ENCODE peak calls at places on chromosome 13, in nine cellular contexts. One of them, this sample, is unnamed.

GRCh38 chr13:113448545-113448884 is 4.8 kb downstream of the ADPRHL1 start:
- DNase-seq in fibroblast of pulmonary artery: no peak
- DNase-seq in GM06990: no peak
- DNase-seq in heart left ventricle: no peak
- DNase-seq in Peyer's patch: no peak
- DNase-seq in upper lobe of right lung: peak
- DNase-seq in HCT116: peak
- DNase-seq in A549: no peak
- DNase-seq in tibial nerve: no peak
- DNase-seq in this sample: no peak

GRCh38 chr13:99265823-99266426 is 7.7 kb upstream of the GPR18 start:
- DNase-seq in fibroblast of pulmonary artery: peak
- DNase-seq in GM06990: no peak
- DNase-seq in heart left ventricle: no peak
- DNase-seq in Peyer's patch: no peak
- DNase-seq in upper lobe of right lung: no peak
- DNase-seq in HCT116: peak
- DNase-seq in A549: peak
- DNase-seq in tibial nerve: no peak
- DNase-seq in this sample: peak

GRCh38 chr13:29435125-29435911 is 160.2 kb downstream of the SLC7A1 start:
- DNase-seq in fibroblast of pulmonary artery: peak
- DNase-seq in GM06990: no peak
- DNase-seq in heart left ventricle: no peak
- DNase-seq in Peyer's patch: no peak
- DNase-seq in upper lobe of right lung: no peak
- DNase-seq in HCT116: no peak
- DNase-seq in A549: no peak
- DNase-seq in tibial nerve: no peak
- DNase-seq in this sample: no peak

GRCh38 chr13:41700790-41701310 is 243.5 kb downstream of the RGCC start:
- DNase-seq in fibroblast of pulmonary artery: peak
- DNase-seq in GM06990: no peak
- DNase-seq in heart left ventricle: no peak
- DNase-seq in Peyer's patch: no peak
- DNase-seq in upper lobe of right lung: no peak
- DNase-seq in HCT116: no peak
- DNase-seq in A549: peak
- DNase-seq in tibial nerve: no peak
- DNase-seq in this sample: no peak

GRCh38 chr13:56850852-56851251 is 289.9 kb upstream of the PRR20A start:
- DNase-seq in fibroblast of pulmonary artery: no peak
- DNase-seq in GM06990: no peak
- DNase-seq in heart left ventricle: no peak
- DNase-seq in Peyer's patch: no peak
- DNase-seq in upper lobe of right lung: no peak
- DNase-seq in HCT116: no peak
- DNase-seq in A549: no peak
- DNase-seq in tibial nerve: no peak
- DNase-seq in this sample: no peak

GRCh38 chr13:77981191-77981925 is 62.7 kb upstream of the EDNRB start:
- DNase-seq in fibroblast of pulmonary artery: peak
- DNase-seq in GM06990: no peak
- DNase-seq in heart left ventricle: no peak
- DNase-seq in Peyer's patch: no peak
- DNase-seq in upper lobe of right lung: no peak
- DNase-seq in HCT116: no peak
- DNase-seq in A549: no peak
- DNase-seq in tibial nerve: no peak
- DNase-seq in this sample: no peak

GRCh38 chr13:40664100-40665060 is 2.1 kb downstream of the FOXO1 start:
- DNase-seq in fibroblast of pulmonary artery: peak
- DNase-seq in GM06990: peak
- DNase-seq in heart left ventricle: peak
- DNase-seq in Peyer's patch: peak
- DNase-seq in upper lobe of right lung: peak
- DNase-seq in HCT116: no peak
- DNase-seq in A549: peak
- DNase-seq in tibial nerve: peak
- DNase-seq in this sample: peak

GRCh38 chr13:113860579-113861432 is 3.1 kb downstream of the GAS6 start:
- DNase-seq in fibroblast of pulmonary artery: peak
- DNase-seq in GM06990: no peak
- DNase-seq in heart left ventricle: peak
- DNase-seq in Peyer's patch: peak
- DNase-seq in upper lobe of right lung: peak
- DNase-seq in HCT116: no peak
- DNase-seq in A549: no peak
- DNase-seq in tibial nerve: no peak
- DNase-seq in this sample: no peak

GRCh38 chr13:97028441-97029299 is 34.4 kb upstream of the OXGR1 start:
- DNase-seq in fibroblast of pulmonary artery: peak
- DNase-seq in GM06990: peak
- DNase-seq in heart left ventricle: no peak
- DNase-seq in Peyer's patch: no peak
- DNase-seq in upper lobe of right lung: no peak
- DNase-seq in HCT116: peak
- DNase-seq in A549: peak
- DNase-seq in tibial nerve: peak
- DNase-seq in this sample: peak

GRCh38 chr13:97026759-97027555 is 32.7 kb upstream of the OXGR1 start:
- DNase-seq in fibroblast of pulmonary artery: peak
- DNase-seq in GM06990: no peak
- DNase-seq in heart left ventricle: no peak
- DNase-seq in Peyer's patch: no peak
- DNase-seq in upper lobe of right lung: no peak
- DNase-seq in HCT116: no peak
- DNase-seq in A549: no peak
- DNase-seq in tibial nerve: no peak
- DNase-seq in this sample: no peak

DNA sequence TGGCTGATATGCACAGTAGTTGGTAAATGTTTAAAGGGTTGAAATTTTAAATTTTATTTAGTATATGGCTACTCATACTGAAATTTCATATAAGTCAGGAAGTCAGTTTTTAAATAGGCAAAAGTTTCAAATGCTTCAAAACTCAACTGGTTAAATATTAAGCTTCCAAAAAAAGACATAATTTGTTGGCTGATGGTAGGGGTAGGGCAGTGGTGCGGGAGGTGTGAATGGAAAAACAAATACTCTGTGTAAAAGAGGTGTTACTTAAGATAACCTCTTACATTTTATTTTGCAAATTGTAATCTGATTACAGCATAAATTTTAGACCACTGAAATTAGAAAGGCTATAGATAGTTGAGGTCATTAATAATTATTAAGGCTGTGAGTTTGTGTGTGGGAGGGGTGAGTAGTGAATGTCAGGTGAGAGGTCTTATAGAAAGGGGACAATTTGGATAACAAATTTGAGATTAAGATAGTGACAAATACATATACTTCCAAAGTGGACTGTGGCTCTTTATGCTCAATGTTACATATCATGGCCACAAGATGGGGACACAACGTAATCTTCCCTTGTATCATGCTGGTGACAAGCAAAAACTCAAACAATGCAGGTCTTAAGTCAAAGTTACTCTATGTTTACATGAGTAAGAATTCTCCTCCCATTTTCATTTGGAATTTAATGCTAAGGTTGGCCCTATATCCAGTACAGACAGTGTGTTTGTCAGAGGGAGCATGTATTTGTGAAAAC is 36.6 kb upstream of the OXGR1 start:
- DNase-seq in fibroblast of pulmonary artery: peak
- DNase-seq in GM06990: no peak
- DNase-seq in heart left ventricle: no peak
- DNase-seq in Peyer's patch: no peak
- DNase-seq in upper lobe of right lung: no peak
- DNase-seq in HCT116: peak
- DNase-seq in A549: peak
- DNase-seq in tibial nerve: no peak
- DNase-seq in this sample: peak
- TF ChIP-seq CTCF in fibroblast of pulmonary artery: peak
- TF ChIP-seq CTCF in GM06990: peak
- TF ChIP-seq CTCF in heart left ventricle: peak
- TF ChIP-seq CTCF in Peyer's patch: no peak
- TF ChIP-seq CTCF in upper lobe of right lung: peak
- TF ChIP-seq CTCF in HCT116: peak
- TF ChIP-seq CTCF in A549: peak
- TF ChIP-seq CTCF in tibial nerve: peak
- TF ChIP-seq CTCF in this sample: no peak

DNA sequence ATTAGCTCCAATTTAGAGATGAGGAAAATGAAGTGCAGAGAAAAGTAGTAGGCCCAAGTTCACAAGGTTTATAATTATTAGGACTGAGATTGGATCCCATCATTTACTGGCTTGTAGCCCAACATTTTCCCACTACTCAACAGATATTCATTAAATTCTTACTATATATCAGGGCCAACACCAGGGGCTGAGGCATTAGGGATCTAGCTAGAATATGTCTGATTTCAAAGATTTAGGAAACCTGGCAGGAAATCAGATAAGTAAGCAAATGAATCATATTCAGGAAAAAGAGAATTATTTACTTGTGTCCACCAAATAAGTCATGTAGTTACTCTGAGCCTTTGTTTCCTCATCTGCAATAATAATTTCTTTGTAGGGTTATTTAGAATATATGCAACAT is 94.3 kb downstream of the OXGR1 start:
- DNase-seq in fibroblast of pulmonary artery: no peak
- DNase-seq in GM06990: no peak
- DNase-seq in heart left ventricle: no peak
- DNase-seq in Peyer's patch: no peak
- DNase-seq in upper lobe of right lung: no peak
- DNase-seq in HCT116: no peak
- DNase-seq in A549: no peak
- DNase-seq in tibial nerve: no peak
- DNase-seq in this sample: no peak
- TF ChIP-seq CTCF in fibroblast of pulmonary artery: no peak
- TF ChIP-seq CTCF in GM06990: no peak
- TF ChIP-seq CTCF in heart left ventricle: no peak
- TF ChIP-seq CTCF in Peyer's patch: no peak
- TF ChIP-seq CTCF in upper lobe of right lung: no peak
- TF ChIP-seq CTCF in HCT116: no peak
- TF ChIP-seq CTCF in A549: no peak
- TF ChIP-seq CTCF in tibial nerve: no peak
- TF ChIP-seq CTCF in this sample: no peak

GRCh38 chr13:108086678-108087077 is 128.7 kb downstream of the LIG4 start:
- DNase-seq in fibroblast of pulmonary artery: peak
- DNase-seq in GM06990: no peak
- DNase-seq in heart left ventricle: no peak
- DNase-seq in Peyer's patch: no peak
- DNase-seq in upper lobe of right lung: no peak
- DNase-seq in HCT116: no peak
- DNase-seq in A549: peak
- DNase-seq in tibial nerve: no peak
- DNase-seq in this sample: no peak
- TF ChIP-seq CTCF in fibroblast of pulmonary artery: peak
- TF ChIP-seq CTCF in GM06990: no peak
- TF ChIP-seq CTCF in heart left ventricle: peak
- TF ChIP-seq CTCF in Peyer's patch: no peak
- TF ChIP-seq CTCF in upper lobe of right lung: no peak
- TF ChIP-seq CTCF in HCT116: no peak
- TF ChIP-seq CTCF in A549: no peak
- TF ChIP-seq CTCF in tibial nerve: no peak
- TF ChIP-seq CTCF in this sample: peak

GRCh38 chr13:73722120-73722519 is 412.1 kb downstream of the KLF12 start:
- DNase-seq in fibroblast of pulmonary artery: peak
- DNase-seq in GM06990: no peak
- DNase-seq in heart left ventricle: no peak
- DNase-seq in Peyer's patch: no peak
- DNase-seq in upper lobe of right lung: no peak
- DNase-seq in HCT116: peak
- DNase-seq in A549: peak
- DNase-seq in tibial nerve: no peak
- DNase-seq in this sample: peak
- TF ChIP-seq CTCF in fibroblast of pulmonary artery: peak
- TF ChIP-seq CTCF in GM06990: no peak
- TF ChIP-seq CTCF in heart left ventricle: peak
- TF ChIP-seq CTCF in Peyer's patch: no peak
- TF ChIP-seq CTCF in upper lobe of right lung: no peak
- TF ChIP-seq CTCF in HCT116: peak
- TF ChIP-seq CTCF in A549: peak
- TF ChIP-seq CTCF in tibial nerve: no peak
- TF ChIP-seq CTCF in this sample: peak

GRCh38 chr13:110617326-110618072 is 2.2 kb downstream of the NAXD start:
- DNase-seq in fibroblast of pulmonary artery: peak
- DNase-seq in GM06990: no peak
- DNase-seq in heart left ventricle: no peak
- DNase-seq in Peyer's patch: no peak
- DNase-seq in upper lobe of right lung: no peak
- DNase-seq in HCT116: no peak
- DNase-seq in A549: no peak
- DNase-seq in tibial nerve: no peak
- DNase-seq in this sample: no peak

GRCh38 chr13:110616103-110617101 is 1.1 kb downstream of the NAXD start:
- DNase-seq in fibroblast of pulmonary artery: peak
- DNase-seq in GM06990: peak
- DNase-seq in heart left ventricle: no peak
- DNase-seq in Peyer's patch: peak
- DNase-seq in upper lobe of right lung: no peak
- DNase-seq in HCT116: peak
- DNase-seq in A549: peak
- DNase-seq in tibial nerve: no peak
- DNase-seq in this sample: peak

GRCh38 chr13:110618780-110619179 is 3.4 kb downstream of the NAXD start:
- DNase-seq in fibroblast of pulmonary artery: no peak
- DNase-seq in GM06990: no peak
- DNase-seq in heart left ventricle: no peak
- DNase-seq in Peyer's patch: no peak
- DNase-seq in upper lobe of right lung: no peak
- DNase-seq in HCT116: no peak
- DNase-seq in A549: no peak
- DNase-seq in tibial nerve: no peak
- DNase-seq in this sample: no peak

GRCh38 chr13:110620596-110620995 is 5.3 kb downstream of the NAXD start:
- DNase-seq in fibroblast of pulmonary artery: no peak
- DNase-seq in GM06990: no peak
- DNase-seq in heart left ventricle: no peak
- DNase-seq in Peyer's patch: no peak
- DNase-seq in upper lobe of right lung: no peak
- DNase-seq in HCT116: no peak
- DNase-seq in A549: no peak
- DNase-seq in tibial nerve: no peak
- DNase-seq in this sample: no peak

GRCh38 chr13:110618167-110618566 is 2.8 kb downstream of the NAXD start:
- DNase-seq in fibroblast of pulmonary artery: no peak
- DNase-seq in GM06990: no peak
- DNase-seq in heart left ventricle: no peak
- DNase-seq in Peyer's patch: no peak
- DNase-seq in upper lobe of right lung: no peak
- DNase-seq in HCT116: no peak
- DNase-seq in A549: no peak
- DNase-seq in tibial nerve: no peak
- DNase-seq in this sample: no peak
- TF ChIP-seq CTCF in fibroblast of pulmonary artery: no peak
- TF ChIP-seq CTCF in GM06990: no peak
- TF ChIP-seq CTCF in heart left ventricle: no peak
- TF ChIP-seq CTCF in Peyer's patch: no peak
- TF ChIP-seq CTCF in upper lobe of right lung: no peak
- TF ChIP-seq CTCF in HCT116: no peak
- TF ChIP-seq CTCF in A549: no peak
- TF ChIP-seq CTCF in tibial nerve: no peak
- TF ChIP-seq CTCF in this sample: no peak